ENCODE peak calls at places on chromosomes 11 and 22, in ten cellular contexts. L, B, H, U, Q, I, S, X, J and T are unnamed samples.

GRCh38 chr11:44709281-44709562 is 17.5 kb upstream of the TSPAN18 start:
- DNase-seq in L (no peak), B (no peak), H (no peak), U (peak), Q (no peak), I (no peak), S (no peak), X (no peak), J (no peak), T (no peak)

GRCh38 chr11:78476066-78476465 is 58.4 kb upstream of the GAB2 start:
- DNase-seq in L (peak), B (no peak), H (no peak), U (no peak), Q (no peak), I (no peak), S (no peak), X (peak), J (peak), T (no peak)

GRCh38 chr22:42743501-42743991 is 22.9 kb upstream of the A4GALT start:
- DNase-seq in L (peak), B (peak), H (peak), U (no peak), Q (peak), I (peak), S (no peak), X (peak), J (peak), T (peak)

GRCh38 chr11:79236541-79236971 is 204.3 kb downstream of the TENM4 start:
- DNase-seq in L (peak), B (peak), H (peak), U (no peak), Q (no peak), I (peak), S (peak), X (peak), J (peak), T (peak)

GRCh38 chr11:69500285-69501120 is 19.0 kb downstream of the LINC01488 start:
- DNase-seq in L (peak), B (no peak), H (no peak), U (no peak), Q (no peak), I (no peak), S (no peak), X (no peak), J (no peak), T (no peak)

GRCh38 chr11:18745251-18745650 is 19.3 kb upstream of the IGSF22 start:
- DNase-seq in L (no peak), B (no peak), H (no peak), U (no peak), Q (no peak), I (no peak), S (no peak), X (no peak), J (no peak), T (no peak)

GRCh38 chr22:43244803-43245527 is 58.0 kb upstream of the TTLL12 start:
- DNase-seq in L (no peak), B (no peak), H (no peak), U (no peak), Q (no peak), I (no peak), S (no peak), X (no peak), J (no peak), T (no peak)

GRCh38 chr11:115498354-115498753 is 5.9 kb downstream of the CADM1 start:
- DNase-seq in L (no peak), B (no peak), H (no peak), U (no peak), Q (no peak), I (no peak), S (no peak), X (no peak), J (no peak), T (no peak)

GRCh38 chr11:61886643-61887042 is 4.7 kb downstream of the FADS3 start:
- DNase-seq in L (no peak), B (no peak), H (no peak), U (no peak), Q (no peak), I (no peak), S (no peak), X (no peak), J (no peak), T (no peak)

GRCh38 chr11:36350137-36350513 is 54.0 kb downstream of the PRR5L start:
- DNase-seq in L (no peak), B (no peak), H (no peak), U (peak), Q (no peak), I (no peak), S (no peak), X (no peak), J (peak), T (no peak)

GRCh38 chr22:39432361-39432811 is 24.4 kb upstream of the MGAT3 start:
- DNase-seq in L (no peak), B (no peak), H (no peak), U (no peak), Q (no peak), I (no peak), S (no peak), X (no peak), J (no peak), T (no peak)

GRCh38 chr11:102312656-102313055 is 4.6 kb upstream of the BIRC3 start:
- DNase-seq in L (peak), B (no peak), H (peak), U (no peak), Q (no peak), I (no peak), S (no peak), X (peak), J (peak), T (no peak)

GRCh38 chr22:21041937-21042336 is 3.8 kb upstream of the LRRC74B start:
- DNase-seq in L (peak), B (no peak), H (peak), U (no peak), Q (no peak), I (peak), S (peak), X (peak), J (peak), T (no peak)

GRCh38 chr11:114368918-114369680 is 31.2 kb downstream of the C11orf71 start:
- DNase-seq in L (no peak), B (no peak), H (no peak), U (no peak), Q (no peak), I (no peak), S (no peak), X (no peak), J (no peak), T (no peak)

GRCh38 chr11:35487532-35488078 is 37.8 kb downstream of the PAMR1 start:
- DNase-seq in L (peak), B (no peak), H (peak), U (peak), Q (no peak), I (peak), S (peak), X (peak), J (peak), T (peak)

GRCh38 chr11:44110231-44110679 is 14.8 kb downstream of the EXT2 start:
- DNase-seq in L (peak), B (no peak), H (peak), U (peak), Q (peak), I (peak), S (peak), X (peak), J (peak), T (peak)

GRCh38 chr11:109350091-109350490 is 71.9 kb upstream of the C11orf87 start:
- DNase-seq in L (no peak), B (no peak), H (no peak), U (no peak), Q (no peak), I (no peak), S (no peak), X (no peak), J (no peak), T (no peak)

GRCh38 chr22:20117656-20118571 is 888 bp upstream of the TRMT2A start:
- DNase-seq in L (peak), B (no peak), H (peak), U (peak), Q (peak), I (peak), S (peak), X (no peak), J (peak), T (peak)

GRCh38 chr11:84390441-84391078 is 1104.4 kb upstream of the CCDC90B start:
- DNase-seq in L (peak), B (no peak), H (no peak), U (no peak), Q (no peak), I (no peak), S (no peak), X (peak), J (peak), T (no peak)

GRCh38 chr11:94100253-94100652 is 28.4 kb upstream of the PANX1 start:
- DNase-seq in L (no peak), B (no peak), H (no peak), U (no peak), Q (no peak), I (no peak), S (no peak), X (no peak), J (no peak), T (no peak)

GRCh38 chr11:8765294-8765693 is 82.7 kb downstream of the RPL27A start:
- DNase-seq in L (peak), B (no peak), H (peak), U (no peak), Q (no peak), I (peak), S (peak), X (peak), J (peak), T (no peak)

GRCh38 chr11:66015094-66015881 is 3.5 kb downstream of the CST6 start:
- DNase-seq in L (no peak), B (no peak), H (peak), U (no peak), Q (no peak), I (no peak), S (peak), X (peak), J (peak), T (no peak)

DNA sequence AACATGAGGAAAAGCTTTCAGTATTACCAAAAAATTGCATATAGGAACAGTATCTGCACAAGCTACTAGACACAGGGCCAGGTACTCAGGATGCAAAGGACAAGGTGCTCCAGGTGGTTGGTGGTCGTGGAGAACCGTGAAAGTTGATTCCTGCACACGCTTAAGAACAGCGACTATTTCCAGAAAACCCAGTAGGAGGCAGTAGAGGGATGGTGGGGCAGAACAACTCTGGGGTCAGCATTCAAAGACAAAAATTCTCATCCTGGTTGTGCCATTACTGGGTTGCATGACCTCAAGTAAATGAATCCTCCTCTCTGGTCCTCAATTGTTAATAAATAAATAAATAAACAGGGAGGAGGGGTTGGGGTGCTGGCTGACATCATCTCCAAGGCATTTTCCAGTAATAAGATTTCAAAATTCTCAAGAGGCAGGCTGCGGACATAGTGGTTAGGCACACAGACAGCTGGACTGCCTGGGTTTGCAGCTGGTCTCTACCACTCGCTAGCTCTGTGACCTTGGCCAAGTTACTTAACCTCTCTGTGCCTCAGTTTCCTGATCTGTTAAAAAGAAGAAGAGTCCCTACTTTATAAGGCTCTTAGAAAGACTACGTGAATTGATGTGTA is 89.6 kb downstream of the ISX start:
- DNase-seq in L (no peak), B (peak), H (no peak), U (peak), Q (no peak), I (no peak), S (no peak), X (no peak), J (no peak), T (no peak)
- TF ChIP-seq CTCF in L (no peak), B (no peak), H (no peak), U (peak), Q (no peak), I (no peak), S (no peak), X (no peak), J (no peak), T (no peak)

GRCh38 chr11:20443596-20443995 is 56.1 kb downstream of the PRMT3 start:
- DNase-seq in L (peak), B (no peak), H (peak), U (peak), Q (no peak), I (no peak), S (peak), X (peak), J (peak), T (peak)

GRCh38 chr11:20444537-20444936 is 57.0 kb downstream of the PRMT3 start:
- DNase-seq in L (peak), B (no peak), H (no peak), U (no peak), Q (no peak), I (no peak), S (no peak), X (no peak), J (no peak), T (no peak)

GRCh38 chr11:20438637-20439036 is 51.1 kb downstream of the PRMT3 start:
- DNase-seq in L (no peak), B (no peak), H (no peak), U (no peak), Q (no peak), I (no peak), S (no peak), X (no peak), J (no peak), T (no peak)
- TF ChIP-seq CTCF in L (peak), B (no peak), H (no peak), U (no peak), Q (no peak), I (no peak), S (no peak), X (no peak), J (no peak), T (no peak)

GRCh38 chr11:71093783-71094182 is 158.6 kb downstream of the SHANK2 start:
- DNase-seq in L (no peak), B (no peak), H (no peak), U (no peak), Q (no peak), I (no peak), S (no peak), X (no peak), J (no peak), T (no peak)
- TF ChIP-seq CTCF in L (no peak), B (no peak), H (no peak), U (no peak), Q (no peak), I (no peak), S (no peak), X (no peak), J (no peak), T (no peak)

DNA sequence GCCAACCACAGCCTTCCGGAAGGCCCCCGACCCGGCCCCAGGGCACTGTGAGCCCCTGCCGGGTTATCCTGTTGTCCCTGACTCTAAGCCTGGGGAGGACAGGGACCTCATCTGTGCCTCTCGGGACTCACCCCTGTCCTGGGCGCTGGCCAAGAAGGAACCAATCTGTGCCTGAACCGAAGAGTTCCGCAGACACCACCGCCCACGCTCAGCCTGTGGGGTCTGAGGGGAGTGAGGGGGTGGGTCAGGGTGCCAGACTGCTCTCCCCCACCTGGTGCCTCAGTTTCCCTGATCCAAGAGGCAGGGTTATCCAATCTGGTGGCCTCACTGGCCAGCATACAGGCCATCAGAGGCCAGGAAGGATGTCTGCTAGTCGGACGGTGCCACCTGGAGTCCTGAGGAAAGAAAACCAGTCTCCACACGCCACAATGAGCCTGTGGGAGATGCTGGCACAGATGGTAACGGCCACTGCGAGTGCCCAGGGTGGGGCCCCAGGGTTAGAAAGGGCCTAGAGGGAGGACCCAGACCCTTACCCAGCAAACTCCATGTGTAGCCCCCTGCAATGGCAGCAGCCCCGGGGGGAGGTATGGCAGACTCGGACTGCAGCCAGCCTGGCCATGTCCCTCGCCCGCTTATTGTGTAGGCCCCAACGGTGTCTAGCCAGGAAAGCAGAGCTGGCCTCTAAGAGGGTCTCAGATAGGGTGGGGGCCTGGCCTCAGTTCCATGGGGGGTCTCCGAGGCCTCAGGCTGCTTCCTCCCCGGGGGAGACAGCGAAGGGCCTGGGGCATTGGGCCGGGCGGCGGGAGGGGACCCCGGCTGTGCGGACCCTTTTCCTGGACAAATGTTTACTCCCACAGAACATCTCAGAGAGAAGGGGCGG is 827 bp upstream of the TNNT3 start:
- DNase-seq in L (no peak), B (no peak), H (no peak), U (no peak), Q (peak), I (no peak), S (no peak), X (no peak), J (no peak), T (no peak)
- TF ChIP-seq CTCF in L (no peak), B (no peak), H (peak), U (no peak), Q (no peak), I (peak), S (no peak), X (no peak), J (no peak), T (no peak)

GRCh38 chr22:29307658-29308147 is 1.3 kb downstream of the GAS2L1 start:
- DNase-seq in L (no peak), B (no peak), H (no peak), U (peak), Q (peak), I (no peak), S (no peak), X (no peak), J (no peak), T (no peak)

GRCh38 chr22:29306175-29306829 is at the start of gene GAS2L1:
- DNase-seq in L (peak), B (peak), H (peak), U (peak), Q (peak), I (peak), S (peak), X (peak), J (peak), T (peak)

GRCh38 chr22:29305836-29306174 is 645 bp upstream of the GAS2L1 start:
- DNase-seq in L (no peak), B (no peak), H (no peak), U (no peak), Q (no peak), I (no peak), S (no peak), X (no peak), J (no peak), T (no peak)

GRCh38 chr22:29308148-29308790 is 1.8 kb downstream of the GAS2L1 start:
- DNase-seq in L (no peak), B (no peak), H (no peak), U (no peak), Q (peak), I (no peak), S (no peak), X (no peak), J (no peak), T (no peak)

DNA sequence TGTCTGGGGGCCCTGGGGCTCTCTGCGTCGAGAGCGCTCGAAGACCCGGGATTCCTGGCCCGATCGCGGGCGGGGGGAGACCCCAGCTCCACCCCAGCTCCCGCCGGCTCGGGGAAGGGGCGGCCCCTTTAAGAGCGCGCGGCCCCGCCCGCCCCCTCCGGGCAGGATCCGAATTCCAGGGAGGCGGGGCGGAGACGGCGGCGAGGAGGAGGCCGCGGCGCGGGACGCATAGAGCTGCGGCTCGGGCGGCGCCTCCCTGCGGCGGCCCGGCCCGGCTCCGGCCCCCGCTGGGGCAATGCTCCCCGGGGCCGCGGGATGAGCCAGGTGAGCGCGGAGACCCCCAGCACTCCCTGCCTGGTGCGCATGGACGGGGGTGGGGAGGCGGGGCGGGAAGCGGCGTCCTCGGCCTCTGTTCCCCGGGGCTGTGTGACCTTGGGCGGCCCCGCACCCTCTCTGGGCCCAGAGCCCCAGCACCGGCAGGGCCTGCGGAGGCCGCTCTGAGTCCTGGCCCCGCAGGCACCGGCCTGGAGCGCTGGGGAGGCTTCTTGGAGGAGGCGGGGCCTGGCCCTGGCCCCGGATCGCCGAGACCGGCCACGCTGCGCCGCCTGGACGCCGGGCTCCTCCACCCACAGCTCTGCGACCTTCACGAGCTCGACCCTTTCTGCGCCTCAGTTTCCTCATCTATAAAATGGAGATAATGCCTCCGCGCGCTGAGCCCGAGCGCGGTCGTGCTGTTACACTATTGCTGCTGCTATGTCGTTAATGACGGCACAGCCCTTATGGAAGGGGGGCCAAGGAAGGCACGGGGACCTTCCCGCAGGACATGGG is 594 bp downstream of the GAS2L1 start:
- DNase-seq in L (peak), B (peak), H (peak), U (peak), Q (peak), I (peak), S (peak), X (peak), J (peak), T (peak)
- TF ChIP-seq CTCF in L (no peak), B (no peak), H (no peak), U (no peak), Q (peak), I (peak), S (no peak), X (no peak), J (no peak), T (no peak)

DNA sequence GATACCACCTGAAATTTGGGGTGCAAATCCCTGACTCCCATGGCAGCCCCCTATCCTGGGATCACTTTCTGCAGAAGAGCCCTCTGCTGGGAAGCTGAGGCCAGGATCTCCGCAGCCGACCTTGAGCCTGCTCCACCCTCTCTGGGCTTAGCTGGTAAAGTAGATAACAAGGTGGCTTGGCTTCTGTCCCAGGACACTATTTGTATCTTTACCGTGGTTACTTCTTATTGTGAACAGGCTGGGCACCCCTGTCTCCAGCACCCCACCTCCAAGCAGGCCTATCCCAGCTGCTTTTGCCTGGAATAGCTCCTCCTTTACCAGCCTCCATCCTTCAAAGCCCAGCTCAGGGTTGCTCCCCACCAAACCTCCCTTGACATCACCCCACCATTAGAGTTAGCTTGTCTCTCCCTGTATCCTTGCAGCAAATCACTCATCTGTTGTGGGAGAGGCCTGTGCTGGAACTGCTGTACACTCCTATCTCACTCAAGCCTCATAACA is 35.2 kb upstream of the P2RY2 start:
- DNase-seq in L (no peak), B (no peak), H (no peak), U (no peak), Q (no peak), I (no peak), S (no peak), X (no peak), J (no peak), T (peak)
- TF ChIP-seq CTCF in L (no peak), B (no peak), H (no peak), U (no peak), Q (no peak), I (peak), S (no peak), X (no peak), J (peak), T (no peak)